ENCODE peak calls at places on chromosome 20, in six cellular contexts. W is effector CD8-positive, alpha-beta T cell; X is right lobe of liver; H is activated gamma-delta T cell treated with anti-CD3 and anti-CD28 coated beads, Interleukin-2, amount 50 U/mL, for 16 hours; U is heart right ventricle; I is NCI-H2029 treated with DMSO at 0.1 percent for 48 hours. G is an unnamed sample.

GRCh38 chr20:47133809-47134456 is 222.6 kb downstream of the ZMYND8 start:
- DNase-seq in W (no peak), X (no peak), H (no peak), U (no peak), I (no peak), G (peak; percentile 42)

GRCh38 chr20:33995053-33995816 is 1.5 kb downstream of the RALY start:
- DNase-seq in W (no peak), X (no peak), H (no peak), U (no peak), I (no peak), G (no peak)

GRCh38 chr20:9220874-9221547 is 152.1 kb downstream of the PLCB4 start:
- DNase-seq in W (no peak), X (no peak), H (no peak), U (peak; percentile 16), I (no peak), G (no peak)

GRCh38 chr20:59771506-59772372 is 161.7 kb downstream of the SYCP2 start:
- DNase-seq in W (no peak), X (no peak), H (no peak), U (peak; percentile 32), I (peak; percentile 88), G (no peak)

GRCh38 chr20:60437418-60437817 is 479.2 kb downstream of the CDH26 start:
- DNase-seq in W (no peak), X (no peak), H (no peak), U (no peak), I (no peak), G (no peak)

GRCh38 chr20:62494537-62494936 is 18.7 kb upstream of the GATA5 start:
- DNase-seq in W (no peak), X (no peak), H (no peak), U (peak; percentile 38), I (no peak), G (no peak)

GRCh38 chr20:5531318-5532081 is 214.7 kb upstream of the PROKR2 start:
- DNase-seq in W (no peak), X (no peak), H (no peak), U (no peak), I (no peak), G (no peak)

GRCh38 chr20:62970307-62971210 is 18.1 kb downstream of the SLC17A9 start:
- DNase-seq in W (no peak), X (no peak), H (no peak), U (no peak), I (no peak), G (no peak)

GRCh38 chr20:45359406-45360148 is 3.4 kb upstream of the SYS1 start:
- DNase-seq in W (no peak), X (peak; percentile 80), H (no peak), U (no peak), I (no peak), G (no peak)

GRCh38 chr20:45833883-45834796 is 541 bp downstream of the SNX21 start:
- DNase-seq in W (no peak), X (peak; percentile 70), H (no peak), U (peak; percentile 80), I (no peak), G (peak; percentile 43)

GRCh38 chr20:41617059-41617921 is 887 bp downstream of the CHD6 start:
- DNase-seq in W (peak; percentile 44), X (peak; percentile 53), H (peak; percentile 19), U (peak; percentile 37), I (no peak), G (no peak)

GRCh38 chr20:49297605-49298530 is 20.0 kb upstream of the ZNFX1 start:
- DNase-seq in W (no peak), X (no peak), H (no peak), U (no peak), I (no peak), G (no peak)

GRCh38 chr20:24672886-24673677 is 203.7 kb downstream of the SYNDIG1 start:
- DNase-seq in W (no peak), X (no peak), H (no peak), U (no peak), I (no peak), G (no peak)

GRCh38 chr20:52037370-52037769 is 154.2 kb downstream of the ZFP64 start:
- DNase-seq in W (no peak), X (no peak), H (no peak), U (no peak), I (no peak), G (no peak)

GRCh38 chr20:45316150-45317080 is 8.3 kb upstream of the MATN4 start:
- DNase-seq in W (no peak), X (no peak), H (no peak), U (no peak), I (no peak), G (no peak)

GRCh38 chr20:39059036-39059435 is 96.9 kb downstream of the DHX35 start:
- DNase-seq in W (no peak), X (no peak), H (no peak), U (no peak), I (no peak), G (no peak)

GRCh38 chr20:36334281-36335075 is 28.3 kb downstream of the DLGAP4 start:
- DNase-seq in W (no peak), X (no peak), H (no peak), U (no peak), I (no peak), G (no peak)

GRCh38 chr20:17233621-17234020 is 6.8 kb downstream of the PCSK2 start:
- DNase-seq in W (no peak), X (no peak), H (no peak), U (no peak), I (no peak), G (no peak)

GRCh38 chr20:5000263-5001173 is 792 bp downstream of the SLC23A2 start:
- DNase-seq in W (no peak), X (peak; percentile 71), H (no peak), U (peak; percentile 41), I (no peak), G (peak; percentile 44)

GRCh38 chr20:22584630-22584921 is 204 bp upstream of the FOXA2 start:
- DNase-seq in W (no peak), X (peak; percentile 85), H (no peak), U (no peak), I (peak; percentile 77), G (no peak)

GRCh38 chr20:31663524-31663837 is 25.8 kb downstream of the COX4I2 start:
- DNase-seq in W (no peak), X (no peak), H (no peak), U (no peak), I (no peak), G (no peak)

GRCh38 chr20:51366155-51366886 is 176.2 kb downstream of the NFATC2 start:
- DNase-seq in W (no peak), X (no peak), H (no peak), U (peak; percentile 27), I (no peak), G (no peak)

G was measured in mesothelial cell of epicardium.